ENCODE peak calls at places on chromosomes 2 and 18, in five cellular contexts. R is fibroblast of villous mesenchyme, L is heart right ventricle, D is fibroblast of lung, M is uterus. I is an unnamed sample.

GRCh38 chr2:115163572-115163971 is 721.1 kb downstream of the DPP10 start:
- DNase-seq in R (no peak), L (no peak), D (no peak), M (no peak), I (no peak)

GRCh38 chr2:8229546-8229986 is 452.3 kb upstream of the ID2 start:
- DNase-seq in R (peak), L (peak), D (peak), M (peak), I (peak)

GRCh38 chr2:48249093-48249492 is 280.9 kb upstream of the STON1 start:
- DNase-seq in R (peak), L (peak), D (peak), M (no peak), I (peak)

GRCh38 chr2:40820319-40820718 is 368.4 kb upstream of the SLC8A1 start:
- DNase-seq in R (no peak), L (no peak), D (peak), M (no peak), I (no peak)

GRCh38 chr2:157596992-157597681 is 31.5 kb downstream of the ACVR1C start:
- DNase-seq in R (no peak), L (peak), D (peak), M (no peak), I (peak)

GRCh38 chr2:238043851-238044250 is 16.9 kb upstream of the SCLY start:
- DNase-seq in R (no peak), L (no peak), D (no peak), M (no peak), I (no peak)

GRCh38 chr2:217402622-217403383 is 542.9 kb upstream of the TNP1 start:
- DNase-seq in R (no peak), L (no peak), D (peak), M (peak), I (peak)

GRCh38 chr18:35376742-35377695 is at the start of gene ZNF396:
- DNase-seq in R (peak), L (peak), D (peak), M (peak), I (peak)

GRCh38 chr2:181456660-181457120 is 496 bp upstream of the ITGA4 start:
- DNase-seq in R (peak), L (peak), D (peak), M (peak), I (no peak)

GRCh38 chr18:35458677-35459441 is 38.9 kb downstream of the INO80C start:
- DNase-seq in R (peak), L (peak), D (peak), M (peak), I (peak)

GRCh38 chr18:79949571-79950439 is 1.6 kb downstream of the SLC66A2 start:
- DNase-seq in R (no peak), L (peak), D (no peak), M (no peak), I (no peak)

GRCh38 chr2:238700122-238700457 is 147.8 kb upstream of the TWIST2 start:
- DNase-seq in R (peak), L (peak), D (peak), M (peak), I (peak)

GRCh38 chr2:26720322-26721166 is 28.0 kb downstream of the KCNK3 start:
- DNase-seq in R (peak), L (peak), D (peak), M (peak), I (peak)

GRCh38 chr2:208794288-208794975 is 387.8 kb downstream of the PTH2R start:
- DNase-seq in R (no peak), L (no peak), D (no peak), M (no peak), I (no peak)

GRCh38 chr2:60468390-60469085 is 84.9 kb downstream of the BCL11A start:
- DNase-seq in R (peak), L (no peak), D (peak), M (no peak), I (peak)

GRCh38 chr2:60472663-60473289 is 80.7 kb downstream of the BCL11A start:
- DNase-seq in R (no peak), L (no peak), D (no peak), M (no peak), I (no peak)

GRCh38 chr2:60470340-60470739 is 83.1 kb downstream of the BCL11A start:
- DNase-seq in R (no peak), L (no peak), D (no peak), M (no peak), I (no peak)

GRCh38 chr2:60472026-60472425 is 81.4 kb downstream of the BCL11A start:
- DNase-seq in R (no peak), L (no peak), D (no peak), M (no peak), I (no peak)

DNA sequence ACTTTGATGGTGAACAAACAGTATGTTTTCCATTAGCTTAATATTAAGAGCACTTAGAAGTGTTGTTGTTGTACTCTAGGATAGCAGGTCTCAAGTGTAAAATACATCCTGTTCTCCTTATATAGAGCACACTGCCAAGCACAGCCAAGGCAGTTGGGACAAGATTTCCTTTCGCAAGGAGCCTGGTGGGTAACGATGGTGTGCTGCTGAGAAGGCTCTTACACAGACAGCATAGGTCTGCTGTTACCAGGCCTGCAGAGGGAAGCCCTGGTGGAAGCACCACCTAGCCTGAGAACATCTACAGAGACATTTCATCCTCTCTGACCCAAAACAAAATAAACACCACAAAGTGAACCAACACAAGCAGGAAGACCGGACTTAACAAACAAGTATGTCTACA is 83.5 kb downstream of the BCL11A start:
- DNase-seq in R (no peak), L (no peak), D (no peak), M (no peak), I (no peak)
- H3K4me3 ChIP-seq in R (no peak), L (no peak), D (no peak), M (no peak), I (no peak)

DNA sequence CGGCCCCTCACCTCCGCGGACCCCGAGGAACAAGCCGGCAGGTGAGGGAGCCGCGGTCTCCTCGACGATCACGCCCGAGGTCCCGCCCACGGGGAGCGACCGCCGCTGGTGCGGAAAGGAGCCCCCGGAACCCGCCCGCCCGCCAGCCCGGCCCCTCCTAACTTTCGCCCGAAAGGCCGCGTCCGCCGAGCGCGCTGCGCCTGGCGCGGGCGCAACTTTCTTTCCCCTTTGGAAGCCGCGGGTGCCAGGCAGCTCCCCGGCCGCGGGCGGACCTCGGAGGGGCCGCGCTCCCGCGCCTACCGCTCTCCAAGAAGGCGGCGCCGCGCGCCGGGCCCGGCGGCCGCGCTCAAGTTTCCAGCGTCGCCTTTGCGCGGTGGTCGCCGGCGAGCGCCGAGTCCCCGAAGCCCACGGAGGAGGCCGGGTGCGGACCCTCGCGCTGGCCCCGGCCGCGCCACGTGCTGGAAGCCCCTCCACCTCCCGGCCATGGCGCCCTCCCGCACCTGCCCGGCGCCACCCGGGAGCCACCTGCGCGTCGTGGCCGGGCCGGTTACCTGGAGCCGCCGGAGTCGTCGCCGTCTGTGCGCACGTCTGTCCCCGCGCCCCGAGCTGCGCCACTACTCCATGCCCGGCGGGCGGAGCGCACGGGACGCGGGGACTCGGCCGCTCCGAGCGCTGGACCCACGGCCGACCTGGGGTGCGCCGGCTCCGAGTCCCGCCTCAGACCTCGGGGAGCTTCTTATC is at the start of gene ALKAL2:
- DNase-seq in R (peak), L (no peak), D (no peak), M (peak), I (peak)
- TF ChIP-seq CTCF in R (no peak), L (no peak), D (no peak), M (no peak), I (no peak)

DNA sequence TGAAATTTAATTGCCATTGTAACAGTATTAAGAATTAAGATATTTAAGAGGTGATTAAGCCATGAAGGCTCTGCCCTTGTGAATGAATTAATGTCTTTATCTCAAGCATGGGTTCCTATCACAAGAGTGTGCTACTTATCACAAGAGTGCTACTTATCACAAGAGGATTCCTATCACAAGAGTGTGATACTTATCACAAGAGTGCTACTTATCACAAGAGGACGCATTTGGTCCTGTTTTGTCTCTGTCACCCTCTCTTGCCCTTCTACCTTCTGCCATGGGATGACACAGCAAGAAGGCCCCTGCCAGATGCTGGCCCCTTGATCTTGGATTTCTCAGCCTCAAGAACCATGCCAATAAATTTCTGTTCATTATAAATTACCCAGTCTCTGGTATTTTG is 13.2 kb upstream of the COL5A2 start:
- DNase-seq in R (no peak), L (no peak), D (no peak), M (no peak), I (no peak)
- H3K4me3 ChIP-seq in R (no peak), L (no peak), D (no peak), M (no peak), I (no peak)

DNA sequence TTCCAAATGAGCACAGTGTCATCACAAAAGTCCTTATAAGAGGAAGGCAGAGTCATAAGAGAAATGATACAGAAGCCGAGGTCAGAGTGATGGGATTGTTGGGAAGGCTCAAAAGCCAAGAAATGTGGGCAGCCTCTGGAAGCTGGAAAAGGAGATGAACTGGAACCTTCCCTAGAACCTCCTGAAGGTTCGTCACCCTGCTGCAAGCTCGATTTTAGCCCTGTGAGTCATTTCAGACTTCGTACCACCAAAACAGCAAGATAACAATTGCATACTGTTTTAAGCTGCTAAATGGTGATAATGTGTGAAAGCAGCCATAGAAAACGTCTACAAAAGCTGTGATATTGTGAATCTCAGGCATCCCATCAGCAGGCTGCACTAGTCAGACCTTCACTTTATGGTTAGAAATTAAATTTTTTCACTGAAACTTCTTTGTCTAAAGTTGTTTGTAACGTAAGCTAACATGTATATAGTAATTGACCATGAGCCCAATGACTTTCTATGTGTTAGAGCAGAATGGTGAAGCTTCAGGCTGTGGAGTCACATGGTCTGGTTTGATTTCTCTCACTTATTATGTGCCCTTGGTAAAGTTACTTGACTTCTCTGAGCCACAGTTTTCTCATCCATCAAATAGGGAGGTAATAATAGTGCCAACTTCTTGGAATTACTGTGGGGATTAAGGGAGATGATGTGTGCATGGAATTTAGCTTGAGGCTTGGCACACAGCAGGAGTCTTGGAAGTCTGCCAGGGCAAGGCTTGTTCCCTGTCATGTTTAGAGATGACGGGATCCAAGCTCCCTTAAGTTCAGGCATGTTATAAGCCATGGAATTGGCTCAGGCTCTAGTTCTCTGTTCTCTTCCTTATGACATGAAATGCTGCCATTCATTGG is 132.0 kb upstream of the CCDC195 start:
- DNase-seq in R (peak), L (peak), D (peak), M (no peak), I (peak)
- TF ChIP-seq CTCF in R (no peak), L (no peak), D (no peak), M (no peak), I (no peak)

GRCh38 chr2:219443697-219444023 is 9.0 kb downstream of the SPEG start:
- DNase-seq in R (no peak), L (no peak), D (no peak), M (no peak), I (no peak)
- H3K4me3 ChIP-seq in R (no peak), L (no peak), D (no peak), M (no peak), I (no peak)

GRCh38 chr2:52341732-52342131 is 1309.8 kb upstream of the NRXN1 start:
- DNase-seq in R (no peak), L (no peak), D (no peak), M (no peak), I (no peak)

GRCh38 chr2:52342458-52342857 is 1310.5 kb upstream of the NRXN1 start:
- DNase-seq in R (no peak), L (no peak), D (peak), M (no peak), I (no peak)

GRCh38 chr2:52336951-52337350 is 1305.0 kb upstream of the NRXN1 start:
- DNase-seq in R (no peak), L (no peak), D (no peak), M (no peak), I (no peak)

GRCh38 chr2:52343010-52343409 is 1311.1 kb upstream of the NRXN1 start:
- DNase-seq in R (no peak), L (no peak), D (peak), M (no peak), I (no peak)

GRCh38 chr2:52340185-52340584 is 1308.3 kb upstream of the NRXN1 start:
- DNase-seq in R (no peak), L (no peak), D (peak), M (no peak), I (no peak)
- TF ChIP-seq CTCF in R (no peak), L (no peak), D (no peak), M (no peak), I (no peak)

GRCh38 chr2:222288590-222289279 is 10.1 kb downstream of the PAX3 start:
- DNase-seq in R (no peak), L (no peak), D (no peak), M (no peak), I (no peak)
- H3K4me3 ChIP-seq in R (no peak), L (no peak), D (no peak), M (no peak), I (no peak)

GRCh38 chr2:173963323-173963816 is 1.8 kb downstream of the SP3 start:
- DNase-seq in R (peak), L (peak), D (peak), M (peak), I (peak)
- TF ChIP-seq CTCF in R (peak), L (no peak), D (peak), M (peak), I (peak)